ENCODE peak calls at places on chromosomes 1 and 21, in four cellular contexts. I is fibroblast of mammary gland, Q is NCI-H1092, J is OCI-LY7. X is an unnamed sample.

GRCh38 chr21:32726742-32727477 is 903 bp downstream of the SYNJ1 start:
- DNase-seq in I (peak; percentile 28), Q (no peak), J (peak; percentile 21), X (peak; percentile 47)

GRCh38 chr1:15966081-15966955 is 9.6 kb downstream of the ZBTB17 start:
- DNase-seq in I (peak; percentile 78), Q (no peak), J (peak; percentile 44), X (peak; percentile 35)

GRCh38 chr1:108817016-108817415 is 39.9 kb downstream of the AKNAD1 start:
- DNase-seq in I (peak; percentile 97), Q (peak; percentile 22), J (no peak), X (no peak)

GRCh38 chr1:20896824-20897223 is 109.7 kb upstream of the HP1BP3 start:
- DNase-seq in I (peak; percentile 61), Q (no peak), J (no peak), X (no peak)

GRCh38 chr1:41072051-41072450 is 50.5 kb upstream of the SLFNL1 start:
- DNase-seq in I (peak; percentile 26), Q (no peak), J (no peak), X (no peak)

GRCh38 chr1:90963236-90963635 is 58.6 kb downstream of the ZNF644 start:
- DNase-seq in I (no peak), Q (no peak), J (no peak), X (no peak)

GRCh38 chr21:14686466-14687276 is 140.6 kb upstream of the SAMSN1 start:
- DNase-seq in I (no peak), Q (no peak), J (peak; percentile 42), X (no peak)

GRCh38 chr21:42526379-42526727 is 12.7 kb downstream of the SLC37A1 start:
- DNase-seq in I (no peak), Q (peak; percentile 43), J (no peak), X (no peak)

GRCh38 chr21:25283720-25284119 is 323.6 kb downstream of the MRPL39 start:
- DNase-seq in I (peak; percentile 68), Q (no peak), J (peak; percentile 1), X (peak; percentile 30)

GRCh38 chr1:23528245-23528978 is 2.6 kb downstream of the E2F2 start:
- DNase-seq in I (peak; percentile 88), Q (peak; percentile 50), J (peak; percentile 96), X (peak; percentile 25)

GRCh38 chr1:160795951-160796383 is at the start of gene LY9:
- DNase-seq in I (no peak), Q (no peak), J (peak; percentile 94), X (peak; percentile 91)

GRCh38 chr1:202571719-202572339 is 138.4 kb downstream of the SYT2 start:
- DNase-seq in I (peak; percentile 61), Q (no peak), J (peak; percentile 59), X (peak; percentile 46)

GRCh38 chr1:199982606-199983005 is 44.9 kb upstream of the NR5A2 start:
- DNase-seq in I (no peak), Q (no peak), J (no peak), X (no peak)

GRCh38 chr1:79617777-79618176 is 611.2 kb upstream of the ADGRL4 start:
- DNase-seq in I (peak; percentile 6), Q (no peak), J (peak; percentile 13), X (peak; percentile 8)

GRCh38 chr1:184590163-184590750 is 164.4 kb downstream of the EDEM3 start:
- DNase-seq in I (no peak), Q (no peak), J (no peak), X (no peak)

GRCh38 chr1:231694081-231694443 is 67.5 kb downstream of the DISC1 start:
- DNase-seq in I (no peak), Q (no peak), J (no peak), X (no peak)

GRCh38 chr1:14852301-14852700 is 253.8 kb downstream of the KAZN start:
- DNase-seq in I (no peak), Q (peak; percentile 59), J (no peak), X (no peak)

GRCh38 chr1:167924102-167924501 is 10.2 kb upstream of the ADCY10 start:
- DNase-seq in I (no peak), Q (no peak), J (no peak), X (no peak)

GRCh38 chr1:65343286-65343685 is 33.9 kb downstream of the DNAJC6 start:
- DNase-seq in I (peak; percentile 74), Q (no peak), J (no peak), X (no peak)

GRCh38 chr1:173682174-173682573 is 12.5 kb upstream of the ANKRD45 start:
- DNase-seq in I (no peak), Q (no peak), J (no peak), X (no peak)

GRCh38 chr1:64597151-64597550 is 127.2 kb downstream of the CACHD1 start:
- DNase-seq in I (no peak), Q (no peak), J (no peak), X (no peak)

X was measured in Kasumi-1.